ENCODE peak calls at places on chromosomes 12 and 14, in nine cellular contexts. U is stomach, C is WTC11, P is neural crest cell, E is astrocyte of the spinal cord, Q is AG04450, K is heart left ventricle, N is upper lobe of left lung, A is cardiac muscle cell. J is an unnamed sample.

GRCh38 chr14:104933721-104934379 is 9.2 kb downstream of the PLD4 start:
- DNase-seq in U (no peak), Q (no peak), K (no peak), P (no peak), A (no peak), N (peak), E (no peak), C (peak), J (peak)

GRCh38 chr14:103629503-103630121 is 601 bp downstream of the KLC1 start:
- DNase-seq in Q (no peak), P (peak), E (no peak), N (peak), A (peak), C (peak), K (peak), U (peak), J (peak)

GRCh38 chr12:105765053-105766019 is 373.4 kb downstream of the NUAK1 start:
- DNase-seq in C (no peak), U (no peak), K (no peak), A (no peak), N (no peak), P (no peak), Q (no peak), E (no peak), J (no peak)

GRCh38 chr12:52837341-52837741 is 3.2 kb upstream of the KRT79 start:
- DNase-seq in U (no peak), C (no peak), P (no peak), A (no peak), E (peak), Q (peak), K (no peak), N (no peak), J (no peak)

GRCh38 chr12:108442077-108442476 is 73.0 kb upstream of the FICD start:
- DNase-seq in K (no peak), E (no peak), A (no peak), Q (no peak), U (no peak), P (no peak), N (no peak), C (peak), J (no peak)

GRCh38 chr12:120468846-120469449 is 600 bp downstream of the SRSF9 start:
- DNase-seq in E (peak), N (peak), K (peak), Q (no peak), U (peak), A (no peak), C (no peak), P (peak), J (no peak)

GRCh38 chr12:57127101-57127709 is 1.1 kb upstream of the LRP1 start:
- DNase-seq in A (peak), U (peak), C (peak), Q (no peak), E (no peak), N (no peak), P (peak), K (peak), J (peak)

GRCh38 chr12:45695035-45695434 is 34.5 kb upstream of the ARID2 start:
- DNase-seq in N (no peak), C (no peak), P (no peak), Q (no peak), E (no peak), K (no peak), A (no peak), U (no peak), J (no peak)

GRCh38 chr12:10409387-10409786 is at the start of gene KLRC4:
- DNase-seq in C (no peak), N (no peak), E (peak), A (peak), Q (no peak), P (no peak), K (no peak), U (no peak), J (no peak)

GRCh38 chr12:116339800-116340371 is 62.4 kb upstream of the MED13L start:
- DNase-seq in Q (no peak), A (no peak), P (no peak), U (no peak), K (no peak), N (no peak), C (no peak), E (no peak), J (no peak)

GRCh38 chr14:77251870-77252269 is 19.1 kb downstream of the NGB start:
- DNase-seq in N (no peak), Q (no peak), U (no peak), C (no peak), P (no peak), A (no peak), K (no peak), E (no peak), J (no peak)

GRCh38 chr14:77250927-77251326 is 20.1 kb downstream of the NGB start:
- DNase-seq in A (no peak), P (no peak), K (no peak), N (no peak), U (no peak), E (no peak), Q (no peak), C (no peak), J (no peak)

GRCh38 chr14:77246784-77247183 is 24.2 kb downstream of the NGB start:
- DNase-seq in Q (no peak), U (no peak), E (no peak), N (no peak), A (no peak), P (no peak), K (no peak), C (no peak), J (no peak)

GRCh38 chr14:77248666-77249065 is 22.3 kb downstream of the NGB start:
- DNase-seq in A (no peak), U (no peak), E (no peak), P (no peak), N (no peak), Q (no peak), C (no peak), K (no peak), J (no peak)

DNA sequence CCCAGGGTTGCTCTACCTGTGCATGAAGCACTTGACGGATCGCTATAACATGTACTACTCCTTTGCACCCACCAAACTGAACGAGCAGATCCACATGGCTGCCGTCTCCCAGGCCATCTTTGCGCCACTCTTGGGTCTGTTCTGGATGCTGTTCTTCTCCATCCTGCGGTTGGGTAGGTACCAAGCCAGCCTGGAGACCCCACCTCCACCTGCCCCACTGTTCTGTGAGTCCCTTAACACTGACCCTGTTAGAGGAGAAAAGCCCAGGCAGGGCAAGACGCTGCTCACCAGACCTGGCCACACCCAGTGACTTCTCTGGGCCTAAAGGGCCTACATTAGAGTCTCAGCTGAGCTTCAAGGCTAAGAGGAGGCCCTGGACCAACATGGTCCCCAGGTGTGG is 21.7 kb downstream of the NGB start:
- DNase-seq in N (no peak), A (no peak), Q (no peak), E (no peak), P (no peak), C (no peak), U (no peak), K (no peak), J (no peak)
- TF ChIP-seq CTCF in N (no peak), A (no peak), Q (no peak), E (no peak), P (no peak), C (no peak), U (no peak), K (no peak), J (no peak)

DNA sequence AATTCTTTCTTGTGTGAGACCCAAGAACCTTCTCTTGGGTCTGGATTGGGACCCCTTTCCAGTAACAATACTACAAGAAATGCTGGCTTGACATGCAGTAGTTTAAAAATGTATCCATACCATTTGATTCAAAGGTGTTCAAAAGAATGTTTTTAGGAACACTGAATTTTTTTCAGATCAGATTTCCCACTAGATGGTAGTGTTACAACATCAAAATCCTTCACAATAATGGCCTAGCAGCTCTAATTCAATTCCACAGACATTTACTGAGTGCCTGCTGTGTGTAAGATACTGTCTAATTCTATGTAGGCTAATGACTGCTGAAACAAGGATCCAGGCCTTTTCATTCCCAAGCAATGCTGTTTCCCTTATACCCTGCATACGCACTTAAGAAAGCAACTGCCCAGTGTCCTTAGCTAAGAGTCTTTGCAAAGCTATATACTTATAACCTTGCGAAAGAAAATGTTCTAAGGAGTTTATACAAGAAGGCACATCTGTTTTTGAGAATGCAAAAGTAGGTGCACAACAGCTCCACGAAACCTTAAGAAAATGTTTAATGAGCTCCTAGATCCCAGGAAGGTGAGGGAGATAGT is 50.7 kb upstream of the PKP2 start:
- DNase-seq in C (no peak), E (peak), P (no peak), A (peak), N (no peak), U (no peak), K (no peak), Q (no peak), J (no peak)
- TF ChIP-seq CTCF in C (no peak), E (no peak), P (peak), A (peak), N (no peak), U (no peak), K (no peak), Q (no peak), J (no peak)

GRCh38 chr14:52693004-52693403 is 2.4 kb downstream of the ERO1A start:
- DNase-seq in U (no peak), P (no peak), K (no peak), E (no peak), N (no peak), A (no peak), C (no peak), Q (no peak), J (no peak)

GRCh38 chr14:52692248-52692962 is 3.0 kb downstream of the ERO1A start:
- DNase-seq in K (no peak), U (no peak), A (no peak), Q (no peak), C (no peak), P (no peak), N (no peak), E (no peak), J (no peak)

GRCh38 chr14:52695481-52696091 is at the start of gene ERO1A:
- DNase-seq in C (peak), P (peak), K (peak), Q (peak), E (peak), U (peak), N (peak), A (peak), J (peak)

GRCh38 chr14:52693532-52693931 is 1.8 kb downstream of the ERO1A start:
- DNase-seq in E (no peak), A (no peak), U (no peak), K (no peak), P (no peak), Q (no peak), N (no peak), C (no peak), J (no peak)

GRCh38 chr14:52694761-52695480 is 437 bp downstream of the ERO1A start:
- DNase-seq in U (peak), C (no peak), P (no peak), E (peak), N (no peak), K (peak), A (peak), Q (no peak), J (no peak)
- TF ChIP-seq CTCF in U (no peak), C (no peak), P (no peak), E (no peak), N (no peak), K (no peak), A (no peak), Q (no peak), J (no peak)

DNA sequence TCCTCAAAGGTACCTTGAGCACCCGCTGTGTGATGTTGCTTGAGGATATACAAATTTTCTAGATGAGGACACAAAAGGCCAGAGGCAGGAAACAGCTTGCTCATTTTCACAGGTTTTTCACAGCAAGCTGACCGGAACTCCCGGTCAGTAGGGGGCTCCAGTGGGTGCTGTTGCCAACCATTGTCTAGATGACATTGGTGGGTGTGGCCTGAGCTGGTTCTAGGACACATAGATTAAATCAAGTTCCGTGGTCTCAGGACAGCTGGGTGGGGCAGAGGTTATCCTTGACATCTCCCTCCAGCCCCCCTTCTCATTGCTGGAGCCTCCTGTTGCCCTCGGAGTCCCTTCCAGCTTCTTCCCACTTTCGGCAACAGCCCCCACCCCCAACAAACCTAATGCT is 153.6 kb upstream of the FKBP4 start:
- DNase-seq in C (peak), E (peak), K (peak), Q (no peak), A (no peak), U (no peak), N (no peak), P (peak), J (no peak)
- TF ChIP-seq CTCF in C (no peak), E (peak), K (no peak), Q (peak), A (peak), U (no peak), N (no peak), P (peak), J (no peak)

GRCh38 chr12:85356596-85357385 is 76.8 kb downstream of the ALX1 start:
- DNase-seq in P (no peak), U (no peak), K (no peak), Q (no peak), N (no peak), E (no peak), A (no peak), C (no peak), J (no peak)

GRCh38 chr12:85358715-85359114 is 78.7 kb downstream of the ALX1 start:
- DNase-seq in U (no peak), C (no peak), K (no peak), Q (no peak), N (no peak), E (no peak), P (no peak), A (no peak), J (no peak)

GRCh38 chr12:85363382-85364190 is 83.6 kb downstream of the ALX1 start:
- DNase-seq in E (peak), K (peak), U (no peak), C (no peak), P (no peak), Q (no peak), N (no peak), A (no peak), J (no peak)

DNA sequence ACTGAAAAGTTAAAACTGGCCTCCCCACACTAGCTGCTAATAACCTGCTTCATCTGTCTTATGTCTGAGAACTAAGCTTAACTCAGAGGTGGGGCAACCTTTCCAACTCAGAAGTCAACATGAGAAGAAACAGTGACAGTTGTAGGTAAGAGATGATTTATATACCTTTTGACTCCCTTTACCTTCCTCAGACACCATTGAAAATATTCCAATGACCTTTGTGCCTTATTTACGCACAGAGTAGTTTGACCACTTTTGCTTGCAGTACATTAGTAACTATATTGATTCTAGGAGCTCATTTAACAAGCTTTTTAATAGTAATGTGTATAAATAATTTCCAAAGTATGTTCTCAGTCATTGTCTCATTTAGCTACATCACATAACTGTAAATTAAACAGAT is 77.6 kb downstream of the ALX1 start:
- DNase-seq in C (no peak), U (no peak), N (no peak), K (no peak), P (no peak), Q (no peak), A (no peak), E (no peak), J (no peak)
- TF ChIP-seq CTCF in C (no peak), U (no peak), N (no peak), K (no peak), P (no peak), Q (no peak), A (no peak), E (no peak), J (no peak)

DNA sequence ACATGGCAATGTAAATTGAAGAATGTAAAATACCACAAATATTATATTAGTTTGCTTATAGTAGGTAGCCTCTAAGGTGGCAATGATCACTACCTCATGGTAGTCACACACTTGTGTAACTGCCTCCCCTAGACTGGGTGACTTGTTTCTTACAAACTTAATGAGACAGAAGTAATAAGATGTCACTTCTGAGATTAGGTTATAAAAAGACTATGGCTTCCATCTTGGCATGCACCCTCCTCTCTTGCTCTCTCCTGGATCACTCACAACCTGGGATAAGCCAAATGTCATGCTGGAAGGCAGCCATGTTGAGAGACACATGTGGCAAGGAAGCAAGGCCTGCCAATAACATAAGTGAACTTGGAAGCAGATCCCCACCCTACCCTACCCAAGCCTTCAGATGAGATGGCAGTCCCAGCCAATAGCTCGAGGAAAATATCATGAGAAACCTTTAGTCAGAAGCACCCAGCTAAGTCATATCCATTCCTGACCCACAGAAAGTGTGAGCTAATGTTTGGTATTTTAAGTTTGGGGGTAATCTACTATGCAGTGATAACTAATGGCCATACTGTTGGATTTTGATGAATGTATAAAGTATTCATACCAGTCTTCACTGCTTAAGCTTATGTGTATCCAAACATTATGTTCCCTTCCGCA is 43.3 kb downstream of the PPP1R12A start:
- DNase-seq in N (no peak), P (no peak), K (no peak), E (no peak), Q (no peak), C (no peak), A (no peak), U (no peak), J (no peak)
- TF ChIP-seq CTCF in N (no peak), P (no peak), K (no peak), E (no peak), Q (no peak), C (no peak), A (no peak), U (no peak), J (no peak)

J was measured in activated B cell treated with CpG ODN at 0.5 μM for 24 hours.